ENCODE peak calls at places on chromosomes 2 and 18, in eight cellular contexts. E, D, J, Q, R, I, F and O are unnamed samples.

GRCh38 chr2:142241016-142241415 is 110.2 kb upstream of the LRP1B start:
- DNase-seq in E (no peak), D (peak), J (no peak), Q (no peak), R (no peak), I (no peak), F (no peak), O (no peak)

GRCh38 chr2:188209218-188209617 is 82.5 kb upstream of the GULP1 start:
- DNase-seq in E (no peak), D (no peak), J (no peak), Q (no peak), R (no peak), I (no peak), F (no peak), O (no peak)

GRCh38 chr18:11251229-11251890 is 102.0 kb upstream of the PIEZO2 start:
- DNase-seq in E (no peak), D (no peak), J (no peak), Q (no peak), R (no peak), I (peak), F (no peak), O (no peak)

GRCh38 chr2:101657787-101658186 is 39.7 kb upstream of the MAP4K4 start:
- DNase-seq in E (no peak), D (no peak), J (no peak), Q (no peak), R (no peak), I (no peak), F (no peak), O (no peak)

GRCh38 chr2:198710562-198710961 is 747.2 kb downstream of the SATB2 start:
- DNase-seq in E (no peak), D (no peak), J (no peak), Q (no peak), R (no peak), I (no peak), F (no peak), O (no peak)

GRCh38 chr2:165406053-165406628 is 63.4 kb upstream of the CSRNP3 start:
- DNase-seq in E (no peak), D (peak), J (peak), Q (no peak), R (no peak), I (peak), F (peak), O (no peak)

GRCh38 chr2:128789776-128790455 is 471.2 kb upstream of the HS6ST1 start:
- DNase-seq in E (no peak), D (no peak), J (no peak), Q (no peak), R (no peak), I (no peak), F (no peak), O (peak)

GRCh38 chr2:74025971-74026612 is 41.4 kb downstream of the TET3 start:
- DNase-seq in E (no peak), D (peak), J (no peak), Q (no peak), R (no peak), I (no peak), F (no peak), O (no peak)

GRCh38 chr2:12619975-12620374 is 96.8 kb upstream of the TRIB2 start:
- DNase-seq in E (no peak), D (peak), J (no peak), Q (no peak), R (no peak), I (peak), F (peak), O (no peak)

GRCh38 chr2:112774536-112775285 is 9.6 kb downstream of the IL1A start:
- DNase-seq in E (no peak), D (peak), J (no peak), Q (no peak), R (no peak), I (no peak), F (no peak), O (no peak)

GRCh38 chr18:64037812-64038414 is 68.0 kb downstream of the SERPINB8 start:
- DNase-seq in E (no peak), D (peak), J (peak), Q (peak), R (no peak), I (peak), F (peak), O (no peak)

GRCh38 chr18:61569176-61569892 is 236.1 kb downstream of the CDH20 start:
- DNase-seq in E (no peak), D (peak), J (no peak), Q (no peak), R (no peak), I (peak), F (peak), O (no peak)

GRCh38 chr2:212843409-212844199 is 305.0 kb upstream of the ERBB4 start:
- DNase-seq in E (no peak), D (peak), J (no peak), Q (no peak), R (no peak), I (peak), F (peak), O (no peak)

GRCh38 chr18:43789234-43790000 is 512.1 kb upstream of the SYT4 start:
- DNase-seq in E (no peak), D (no peak), J (no peak), Q (peak), R (peak), I (peak), F (no peak), O (no peak)

GRCh38 chr18:58413667-58414628 is 214.9 kb downstream of the ALPK2 start:
- DNase-seq in E (no peak), D (no peak), J (no peak), Q (no peak), R (no peak), I (no peak), F (no peak), O (no peak)

GRCh38 chr2:189411860-189412259 is 29.4 kb upstream of the WDR75 start:
- DNase-seq in E (no peak), D (peak), J (no peak), Q (no peak), R (no peak), I (peak), F (peak), O (no peak)

GRCh38 chr2:239181074-239181581 is 219.7 kb downstream of the HDAC4 start:
- DNase-seq in E (no peak), D (no peak), J (no peak), Q (peak), R (no peak), I (no peak), F (no peak), O (peak)

GRCh38 chr2:236745420-236746210 is 176.0 kb downstream of the ACKR3 start:
- DNase-seq in E (no peak), D (peak), J (no peak), Q (peak), R (no peak), I (peak), F (peak), O (no peak)

GRCh38 chr2:197708331-197708730 is 3.2 kb downstream of the MARS2 start:
- DNase-seq in E (no peak), D (peak), J (no peak), Q (no peak), R (no peak), I (peak), F (no peak), O (no peak)

GRCh38 chr2:10414000-10414451 is 34.1 kb downstream of the ODC1 start:
- DNase-seq in E (no peak), D (peak), J (peak), Q (peak), R (no peak), I (peak), F (no peak), O (no peak)

GRCh38 chr2:84187258-84187657 is 271.8 kb downstream of the SUCLG1 start:
- DNase-seq in E (no peak), D (no peak), J (no peak), Q (no peak), R (no peak), I (no peak), F (no peak), O (no peak)

GRCh38 chr2:1617425-1618021 is 126.8 kb downstream of the PXDN start:
- DNase-seq in E (no peak), D (no peak), J (no peak), Q (peak), R (no peak), I (no peak), F (no peak), O (no peak)